ENCODE peak calls at places on chromosomes 5 and 9, in seven cellular contexts. One of them, this sample, is unnamed.

GRCh38 chr9:88998911-88999310 is 7.6 kb downstream of the S1PR3 start:
- DNase-seq in breast epithelium: no peak
- DNase-seq in GM12878: no peak
- DNase-seq in IMR-90: no peak
- DNase-seq in tibial nerve: no peak
- DNase-seq in ovary: peak; percentile 58
- DNase-seq in body of pancreas: peak; percentile 74
- DNase-seq in this sample: peak; percentile 30

GRCh38 chr5:4893063-4893744 is 246.9 kb upstream of the ADAMTS16 start:
- DNase-seq in GM12878: no peak
- DNase-seq in breast epithelium: no peak
- DNase-seq in body of pancreas: no peak
- DNase-seq in IMR-90: no peak
- DNase-seq in ovary: no peak
- DNase-seq in tibial nerve: no peak
- DNase-seq in this sample: no peak

GRCh38 chr5:100623719-100624118 is 88.5 kb downstream of the FAM174A start:
- DNase-seq in body of pancreas: no peak
- DNase-seq in GM12878: no peak
- DNase-seq in tibial nerve: no peak
- DNase-seq in breast epithelium: no peak
- DNase-seq in IMR-90: peak; percentile 25
- DNase-seq in ovary: no peak
- DNase-seq in this sample: no peak

GRCh38 chr5:3741372-3741770 is 145.7 kb downstream of the IRX1 start:
- DNase-seq in ovary: no peak
- DNase-seq in breast epithelium: peak; percentile 73
- DNase-seq in tibial nerve: no peak
- DNase-seq in IMR-90: no peak
- DNase-seq in GM12878: no peak
- DNase-seq in body of pancreas: no peak
- DNase-seq in this sample: no peak

GRCh38 chr5:30627945-30628344 is 565.5 kb upstream of the CDH6 start:
- DNase-seq in body of pancreas: no peak
- DNase-seq in GM12878: no peak
- DNase-seq in breast epithelium: no peak
- DNase-seq in ovary: no peak
- DNase-seq in tibial nerve: no peak
- DNase-seq in IMR-90: no peak
- DNase-seq in this sample: no peak

GRCh38 chr5:93964421-93964820 is 223.0 kb upstream of the POU5F2 start:
- DNase-seq in GM12878: no peak
- DNase-seq in breast epithelium: no peak
- DNase-seq in IMR-90: no peak
- DNase-seq in ovary: no peak
- DNase-seq in tibial nerve: no peak
- DNase-seq in body of pancreas: no peak
- DNase-seq in this sample: no peak

GRCh38 chr9:88451160-88451559 is 62.9 kb downstream of the SPIN1 start:
- DNase-seq in GM12878: no peak
- DNase-seq in breast epithelium: no peak
- DNase-seq in ovary: no peak
- DNase-seq in tibial nerve: no peak
- DNase-seq in IMR-90: no peak
- DNase-seq in body of pancreas: no peak
- DNase-seq in this sample: no peak

GRCh38 chr9:18472915-18473314 is 1.0 kb upstream of the ADAMTSL1 start:
- DNase-seq in ovary: peak; percentile 55
- DNase-seq in tibial nerve: no peak
- DNase-seq in GM12878: no peak
- DNase-seq in breast epithelium: no peak
- DNase-seq in body of pancreas: no peak
- DNase-seq in IMR-90: no peak
- DNase-seq in this sample: no peak

GRCh38 chr9:100222674-100223073 is 123.6 kb downstream of the INVS start:
- DNase-seq in body of pancreas: no peak
- DNase-seq in ovary: no peak
- DNase-seq in breast epithelium: no peak
- DNase-seq in GM12878: no peak
- DNase-seq in tibial nerve: no peak
- DNase-seq in IMR-90: peak; percentile 53
- DNase-seq in this sample: no peak

GRCh38 chr5:145981612-145982571 is 45.5 kb downstream of the SH3RF2 start:
- DNase-seq in GM12878: no peak
- DNase-seq in breast epithelium: no peak
- DNase-seq in tibial nerve: no peak
- DNase-seq in IMR-90: no peak
- DNase-seq in body of pancreas: peak; percentile 26
- DNase-seq in ovary: no peak
- DNase-seq in this sample: no peak

GRCh38 chr9:81619353-81620008 is 69.9 kb downstream of the TLE1 start:
- DNase-seq in body of pancreas: no peak
- DNase-seq in IMR-90: peak; percentile 98
- DNase-seq in tibial nerve: no peak
- DNase-seq in breast epithelium: no peak
- DNase-seq in ovary: no peak
- DNase-seq in GM12878: no peak
- DNase-seq in this sample: no peak

GRCh38 chr5:167458412-167458811 is 833.0 kb upstream of the WWC1 start:
- DNase-seq in GM12878: no peak
- DNase-seq in IMR-90: no peak
- DNase-seq in ovary: no peak
- DNase-seq in breast epithelium: no peak
- DNase-seq in body of pancreas: no peak
- DNase-seq in tibial nerve: no peak
- DNase-seq in this sample: no peak

GRCh38 chr9:109722007-109722406 is 58.0 kb upstream of the PALM2AKAP2 start:
- DNase-seq in body of pancreas: no peak
- DNase-seq in GM12878: no peak
- DNase-seq in breast epithelium: no peak
- DNase-seq in IMR-90: no peak
- DNase-seq in ovary: no peak
- DNase-seq in tibial nerve: no peak
- DNase-seq in this sample: no peak

GRCh38 chr5:944992-945685 is 52.5 kb downstream of the TRIP13 start:
- DNase-seq in breast epithelium: no peak
- DNase-seq in GM12878: no peak
- DNase-seq in ovary: no peak
- DNase-seq in IMR-90: no peak
- DNase-seq in tibial nerve: no peak
- DNase-seq in body of pancreas: no peak
- DNase-seq in this sample: no peak

GRCh38 chr9:122546196-122546595 is 6.7 kb upstream of the OR1N2 start:
- DNase-seq in body of pancreas: no peak
- DNase-seq in IMR-90: no peak
- DNase-seq in ovary: no peak
- DNase-seq in breast epithelium: no peak
- DNase-seq in GM12878: no peak
- DNase-seq in tibial nerve: no peak
- DNase-seq in this sample: no peak

GRCh38 chr9:123820139-123820538 is 109.8 kb downstream of the DENND1A start:
- DNase-seq in body of pancreas: no peak
- DNase-seq in tibial nerve: no peak
- DNase-seq in breast epithelium: no peak
- DNase-seq in GM12878: no peak
- DNase-seq in ovary: no peak
- DNase-seq in IMR-90: no peak
- DNase-seq in this sample: no peak

GRCh38 chr5:36623832-36624231 is 17.4 kb downstream of the SLC1A3 start:
- DNase-seq in breast epithelium: no peak
- DNase-seq in body of pancreas: no peak
- DNase-seq in IMR-90: no peak
- DNase-seq in ovary: no peak
- DNase-seq in GM12878: no peak
- DNase-seq in tibial nerve: no peak
- DNase-seq in this sample: no peak

GRCh38 chr5:55692509-55692908 is 19.6 kb downstream of the SLC38A9 start:
- DNase-seq in GM12878: no peak
- DNase-seq in IMR-90: no peak
- DNase-seq in tibial nerve: no peak
- DNase-seq in body of pancreas: no peak
- DNase-seq in ovary: no peak
- DNase-seq in breast epithelium: no peak
- DNase-seq in this sample: no peak

GRCh38 chr5:55699041-55699688 is 13.0 kb downstream of the SLC38A9 start:
- DNase-seq in IMR-90: no peak
- DNase-seq in breast epithelium: no peak
- DNase-seq in ovary: no peak
- DNase-seq in tibial nerve: no peak
- DNase-seq in body of pancreas: no peak
- DNase-seq in GM12878: no peak
- DNase-seq in this sample: no peak

GRCh38 chr5:55691265-55692105 is 20.6 kb downstream of the SLC38A9 start:
- DNase-seq in GM12878: no peak
- DNase-seq in IMR-90: peak; percentile 59
- DNase-seq in body of pancreas: no peak
- DNase-seq in breast epithelium: no peak
- DNase-seq in tibial nerve: no peak
- DNase-seq in ovary: no peak
- DNase-seq in this sample: peak; percentile 7

GRCh38 chr5:55692106-55692417 is 20.1 kb downstream of the SLC38A9 start:
- DNase-seq in body of pancreas: no peak
- DNase-seq in tibial nerve: no peak
- DNase-seq in breast epithelium: no peak
- DNase-seq in GM12878: no peak
- DNase-seq in ovary: no peak
- DNase-seq in IMR-90: no peak
- DNase-seq in this sample: no peak

DNA sequence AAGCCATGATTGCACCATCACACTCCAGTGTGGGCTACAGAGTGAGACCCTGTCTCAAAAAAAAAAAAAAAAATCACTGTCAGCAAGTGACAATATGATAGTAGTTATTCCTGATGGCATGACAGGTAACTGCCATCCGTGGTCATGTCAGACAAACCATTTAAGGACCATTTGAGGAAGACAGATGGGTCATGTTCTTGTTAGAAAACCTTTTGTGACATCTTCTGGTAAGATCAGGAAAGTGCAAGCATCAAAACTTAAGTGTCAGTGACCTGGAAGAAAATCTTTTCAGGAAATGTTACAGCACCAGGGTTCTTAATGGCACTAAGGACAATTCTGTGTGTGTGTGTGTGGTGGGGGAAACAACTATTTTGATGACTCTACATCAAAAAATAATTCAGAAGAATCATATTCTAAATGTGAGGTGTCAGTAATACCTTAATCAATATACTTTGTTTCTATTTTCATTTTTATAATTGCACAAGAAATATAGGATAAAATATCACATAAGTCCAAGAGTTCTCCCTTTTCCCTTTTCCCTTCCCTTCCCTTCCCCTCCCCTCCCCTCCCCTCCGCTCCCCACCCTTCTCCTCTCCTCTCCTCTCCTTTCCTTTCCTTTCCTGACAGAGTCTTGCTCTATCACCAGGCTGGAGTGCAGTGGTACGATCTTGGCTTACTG is 17.8 kb downstream of the SLC38A9 start:
- DNase-seq in tibial nerve: no peak
- DNase-seq in GM12878: no peak
- DNase-seq in ovary: no peak
- DNase-seq in IMR-90: peak; percentile 43
- DNase-seq in body of pancreas: no peak
- DNase-seq in breast epithelium: no peak
- DNase-seq in this sample: no peak
- TF ChIP-seq CTCF in tibial nerve: peak; percentile 36
- TF ChIP-seq CTCF in GM12878: peak; percentile 51
- TF ChIP-seq CTCF in ovary: no peak
- TF ChIP-seq CTCF in IMR-90: peak; percentile 45
- TF ChIP-seq CTCF in body of pancreas: peak; percentile 35
- TF ChIP-seq CTCF in breast epithelium: peak; percentile 31
- TF ChIP-seq CTCF in this sample: peak; percentile 36

DNA sequence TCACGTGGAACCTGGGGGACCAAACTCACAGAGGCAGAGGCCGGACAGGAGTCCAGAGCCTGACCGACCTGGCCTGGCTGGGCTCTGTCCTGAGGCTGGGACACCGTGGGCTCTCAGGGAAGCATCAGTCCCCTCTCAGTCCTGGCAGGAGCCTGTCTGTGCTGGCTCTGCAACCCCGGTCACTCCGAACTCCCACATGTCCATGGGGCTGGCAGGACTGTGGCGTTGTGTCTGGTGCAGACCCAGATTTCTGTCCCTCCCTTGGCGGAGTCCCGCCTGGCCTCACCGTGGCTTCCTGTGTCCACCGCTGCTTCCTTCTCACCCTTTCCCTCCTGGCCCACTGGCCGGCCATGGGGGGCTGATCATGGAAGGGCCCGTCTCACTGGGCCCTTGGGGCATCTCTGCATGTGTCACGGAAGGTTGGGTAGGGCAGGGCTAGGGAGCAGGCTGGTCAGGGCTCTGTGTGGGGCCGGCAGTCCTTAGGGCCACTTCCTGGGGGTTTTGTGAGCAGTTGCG is 68.8 kb downstream of the RXRA start:
- DNase-seq in GM12878: no peak
- DNase-seq in breast epithelium: no peak
- DNase-seq in tibial nerve: no peak
- DNase-seq in ovary: no peak
- DNase-seq in IMR-90: no peak
- DNase-seq in body of pancreas: no peak
- DNase-seq in this sample: peak; percentile 62
- H3K4me1 ChIP-seq in GM12878: peaks cover 57% of the 10 kb centered on the region
- H3K4me1 ChIP-seq in breast epithelium: peaks cover 6% of the 10 kb centered on the region
- H3K4me1 ChIP-seq in tibial nerve: peaks cover 61% of the 10 kb centered on the region
- H3K4me1 ChIP-seq in ovary: peaks cover 13% of the 10 kb centered on the region
- H3K4me1 ChIP-seq in IMR-90: no peaks in the 10 kb centered on the region
- H3K4me1 ChIP-seq in body of pancreas: peaks cover 28% of the 10 kb centered on the region
- H3K4me1 ChIP-seq in this sample: peaks cover 84% of the 10 kb centered on the region

DNA sequence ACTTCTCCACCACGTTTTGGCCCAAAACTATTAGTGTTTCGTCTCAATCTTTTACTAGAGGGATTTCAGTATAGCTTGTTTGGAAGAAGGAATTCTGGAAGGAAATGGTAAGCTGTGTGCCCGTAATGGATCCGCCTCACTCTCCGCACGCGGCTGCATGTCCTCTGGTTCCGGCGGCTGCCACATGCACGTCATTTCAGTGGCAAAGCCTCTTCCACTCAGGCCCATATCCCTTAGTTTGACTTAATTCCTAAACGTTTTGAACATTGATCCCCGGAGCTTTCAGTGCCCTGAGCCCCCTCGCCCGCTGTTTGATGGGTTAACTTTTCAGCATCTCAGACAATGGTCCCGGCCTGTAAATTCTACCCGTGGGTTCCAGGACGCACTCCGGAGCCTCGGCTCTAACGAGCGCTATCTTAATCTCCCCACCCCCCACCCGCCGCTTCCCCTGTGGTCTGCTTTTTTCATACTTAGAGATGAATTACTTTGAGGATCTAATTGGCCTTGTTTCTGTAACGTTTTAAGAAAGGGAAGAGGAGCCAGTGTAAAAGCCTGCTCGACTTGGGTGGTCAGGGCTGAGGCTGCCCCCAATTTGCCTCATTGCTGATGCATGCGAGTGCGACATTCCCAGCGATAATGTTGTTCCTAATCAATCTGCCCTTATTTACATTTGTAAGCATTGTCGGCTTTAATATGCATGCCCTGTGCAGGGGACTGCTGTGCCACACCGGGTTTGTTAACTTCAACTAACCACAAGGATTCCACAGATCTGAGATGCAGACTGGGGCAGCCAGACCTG is 4.6 kb downstream of the PTCH1 start:
- DNase-seq in IMR-90: no peak
- DNase-seq in breast epithelium: no peak
- DNase-seq in body of pancreas: no peak
- DNase-seq in tibial nerve: no peak
- DNase-seq in ovary: no peak
- DNase-seq in GM12878: no peak
- DNase-seq in this sample: no peak
- TF ChIP-seq POLR2A in IMR-90: no peak
- TF ChIP-seq POLR2A in breast epithelium: no peak
- TF ChIP-seq POLR2A in body of pancreas: no peak
- TF ChIP-seq POLR2A in tibial nerve: no peak
- TF ChIP-seq POLR2A in ovary: no peak
- TF ChIP-seq POLR2A in GM12878: no peak
- TF ChIP-seq POLR2A in this sample: no peak

GRCh38 chr9:116000748-116001329 is 152.8 kb upstream of the PAPPA start:
- DNase-seq in body of pancreas: peak; percentile 24
- DNase-seq in ovary: no peak
- DNase-seq in IMR-90: no peak
- DNase-seq in tibial nerve: no peak
- DNase-seq in breast epithelium: no peak
- DNase-seq in GM12878: no peak
- DNase-seq in this sample: no peak
- TF ChIP-seq CTCF in body of pancreas: peak; percentile 38
- TF ChIP-seq CTCF in ovary: no peak
- TF ChIP-seq CTCF in IMR-90: peak; percentile 34
- TF ChIP-seq CTCF in tibial nerve: peak; percentile 22
- TF ChIP-seq CTCF in breast epithelium: peak; percentile 14
- TF ChIP-seq CTCF in GM12878: peak; percentile 48
- TF ChIP-seq CTCF in this sample: peak; percentile 57